ENCODE peak calls at places on chromosomes 1 and 21, in four cellular contexts. R, W, E and A are unnamed samples.

GRCh38 chr1:66998972-66999371 is 55.0 kb downstream of the SLC35D1 start:
- DNase-seq in W (no peak), E (no peak), R (no peak), A (no peak)

GRCh38 chr21:39029086-39029772 is 154.0 kb downstream of the PSMG1 start:
- DNase-seq in R (no peak), W (no peak), E (no peak), A (peak)

GRCh38 chr1:96445296-96445695 is 276.3 kb upstream of the PTBP2 start:
- DNase-seq in W (no peak), R (no peak), E (no peak), A (no peak)

GRCh38 chr1:6260961-6261614 is at the start of gene GPR153:
- DNase-seq in E (peak), W (no peak), R (no peak), A (peak)

GRCh38 chr1:175154595-175155472 is 37.7 kb downstream of the KIAA0040 start:
- DNase-seq in R (peak), W (no peak), E (peak), A (peak)

GRCh38 chr1:40774266-40774998 is 9.2 kb upstream of the KCNQ4 start:
- DNase-seq in R (peak), E (peak), W (no peak), A (peak)

GRCh38 chr1:111990026-111990877 is 784 bp upstream of the KCND3 start:
- DNase-seq in E (no peak), W (no peak), R (no peak), A (no peak)

GRCh38 chr1:23838401-23838866 is 13.2 kb upstream of the HMGCL start:
- DNase-seq in E (peak), R (peak), W (peak), A (peak)

GRCh38 chr1:15342568-15342967 is 67.1 kb upstream of the EFHD2 start:
- DNase-seq in W (no peak), R (no peak), E (no peak), A (no peak)

GRCh38 chr1:43872280-43872679 is 61.3 kb upstream of the ARTN start:
- DNase-seq in W (no peak), E (no peak), R (no peak), A (no peak)

GRCh38 chr1:177975588-177976495 is 6.0 kb upstream of the SEC16B start:
- DNase-seq in E (no peak), R (no peak), W (no peak), A (no peak)

GRCh38 chr1:198444792-198445191 is 95.7 kb downstream of the ATP6V1G3 start:
- DNase-seq in W (no peak), E (no peak), R (no peak), A (no peak)

GRCh38 chr1:212728606-212729005 is 29.0 kb upstream of the BATF3 start:
- DNase-seq in W (no peak), E (no peak), R (peak), A (no peak)

GRCh38 chr1:204744102-204744501 is 58.6 kb upstream of the LRRN2 start:
- DNase-seq in R (no peak), W (no peak), E (no peak), A (peak)
- TF ChIP-seq SIN3A in R (no peak), W (no peak), E (no peak), A (no peak)

DNA sequence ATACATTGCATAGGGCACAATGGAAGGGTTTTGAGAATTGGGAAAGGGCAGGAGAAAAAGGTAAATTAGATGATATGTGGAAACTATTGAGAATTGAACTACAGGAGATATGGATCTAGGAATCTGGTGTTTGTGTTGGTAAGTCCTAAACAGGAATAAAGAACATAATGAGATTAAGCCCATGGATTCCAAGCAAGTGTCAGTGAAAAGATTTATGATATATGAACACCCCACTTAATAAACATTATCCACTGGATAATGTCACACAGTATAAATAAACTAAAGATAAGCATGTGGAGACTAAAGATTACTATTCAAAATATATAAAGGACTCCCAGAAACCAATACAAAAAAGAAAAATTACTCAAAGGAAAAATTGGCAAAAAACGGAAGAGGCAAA is 98.2 kb downstream of the TNFSF18 start:
- DNase-seq in E (no peak), R (no peak), W (no peak), A (no peak)
- TF ChIP-seq NFIC in E (no peak), R (no peak), W (no peak), A (no peak)

GRCh38 chr1:89566761-89567174 is 42.1 kb downstream of the LRRC8B start:
- DNase-seq in R (no peak), E (peak), W (no peak), A (no peak)
- TF ChIP-seq SIN3A in R (no peak), E (no peak), W (no peak), A (no peak)

DNA sequence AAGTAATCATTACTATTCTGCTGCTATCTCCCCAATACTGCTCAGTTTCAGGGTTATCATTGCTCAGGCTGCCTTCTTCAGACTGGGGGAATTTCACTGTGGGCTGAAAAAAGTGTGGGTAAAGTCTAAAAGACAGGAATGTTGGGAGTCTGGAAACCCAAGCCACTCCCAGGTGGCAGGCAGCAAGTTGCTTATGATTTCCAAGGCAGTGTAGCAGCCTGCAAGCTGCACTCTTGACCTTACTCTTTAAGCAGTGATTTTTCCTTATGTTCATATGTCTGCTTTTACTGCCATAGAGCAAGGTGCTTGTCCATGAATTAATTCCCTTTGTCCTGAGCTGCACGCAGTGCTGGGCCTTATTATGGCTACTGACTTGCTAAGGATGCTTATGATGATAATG is 53.1 kb downstream of the PHC2 start:
- DNase-seq in W (no peak), R (no peak), E (no peak), A (no peak)
- TF ChIP-seq NFIC in W (no peak), R (no peak), E (no peak), A (no peak)

DNA sequence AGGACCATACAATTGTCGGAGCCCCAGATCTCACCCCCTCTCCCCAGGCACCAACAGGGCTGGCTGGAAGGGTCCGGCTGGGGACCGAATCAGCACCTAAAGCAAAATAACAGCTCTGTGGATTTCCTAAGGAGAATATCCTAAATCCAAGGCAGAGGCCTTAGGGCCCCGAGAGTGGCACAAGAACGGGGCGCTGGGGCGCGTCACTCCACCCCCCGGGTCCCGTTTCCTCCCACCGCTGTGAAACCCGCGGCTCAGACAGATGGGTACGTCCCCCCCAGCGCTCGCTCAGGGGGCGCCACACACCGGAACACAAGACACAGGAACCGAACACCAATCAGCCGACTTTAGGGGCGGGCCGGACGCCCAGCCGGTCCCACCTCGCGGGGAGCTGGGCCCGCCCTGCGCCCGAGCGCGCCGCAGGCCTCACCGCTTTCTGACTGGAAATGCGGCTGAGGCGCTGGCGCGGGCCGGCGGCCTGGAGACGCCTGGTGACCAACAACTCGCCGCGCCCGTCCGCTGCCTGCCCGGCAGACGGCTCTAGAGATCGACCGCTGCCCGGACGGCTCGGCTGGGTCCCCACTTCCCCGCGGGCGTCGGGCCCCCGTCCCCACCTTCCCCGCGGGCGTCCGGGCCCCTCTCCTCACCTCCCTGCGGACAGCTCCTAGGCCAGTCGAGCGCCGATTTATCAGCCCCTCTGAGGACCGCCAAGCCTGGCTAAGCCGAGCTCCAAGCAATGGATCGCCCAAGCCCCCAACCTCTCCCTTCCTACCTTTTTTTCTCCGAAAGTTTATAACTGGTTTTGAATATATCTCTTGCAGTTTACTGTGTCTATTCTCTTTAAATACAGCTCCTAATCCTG is at the start of gene HFM1:
- DNase-seq in W (no peak), E (peak), R (peak), A (peak)
- TF ChIP-seq SIN3A in W (no peak), E (peak), R (no peak), A (no peak)

GRCh38 chr1:201713093-201713810 is 115.7 kb upstream of the IPO9 start:
- DNase-seq in E (peak), R (no peak), W (no peak), A (no peak)
- TF ChIP-seq NFIC in E (no peak), R (no peak), W (no peak), A (peak)

GRCh38 chr21:35256468-35256988 is 207.4 kb upstream of the RUNX1 start:
- DNase-seq in R (peak), W (no peak), E (peak), A (peak)
- TF ChIP-seq SIN3A in R (no peak), W (no peak), E (no peak), A (no peak)